ENCODE peak calls at places on chromosome 22, in five cellular contexts. K is stomach, M is PC-9, N is fibroblast of mammary gland, J is PC-3. E is an unnamed sample.

GRCh38 chr22:50699754-50700386 is 27.2 kb downstream of the SHANK3 start:
- DNase-seq in K (no peak), M (no peak), N (no peak), J (no peak), E (no peak)

GRCh38 chr22:24969588-24970301 is 17.2 kb downstream of the KIAA1671 start:
- DNase-seq in K (no peak), M (peak), N (no peak), J (peak), E (peak)

GRCh38 chr22:48423481-48423901 is 1404.2 kb downstream of the BRD1 start:
- DNase-seq in K (no peak), M (no peak), N (no peak), J (no peak), E (peak)

GRCh38 chr22:21569459-21570161 is 2.1 kb downstream of the UBE2L3 start:
- DNase-seq in K (no peak), M (no peak), N (no peak), J (no peak), E (no peak)

GRCh38 chr22:36086170-36086490 is 57.5 kb upstream of the RBFOX2 start:
- DNase-seq in K (no peak), M (peak), N (no peak), J (peak), E (no peak)

GRCh38 chr22:26564672-26565071 is 25.3 kb downstream of the TPST2 start:
- DNase-seq in K (no peak), M (no peak), N (no peak), J (no peak), E (no peak)

GRCh38 chr22:17358394-17358793 is 10.9 kb upstream of the CECR2 start:
- DNase-seq in K (no peak), M (no peak), N (no peak), J (no peak), E (no peak)

GRCh38 chr22:50189849-50190181 is 4.1 kb downstream of the TRABD start:
- DNase-seq in K (no peak), M (no peak), N (peak), J (peak), E (peak)

GRCh38 chr22:48415535-48415934 is 1412.1 kb downstream of the BRD1 start:
- DNase-seq in K (no peak), M (no peak), N (no peak), J (no peak), E (no peak)

GRCh38 chr22:26169312-26170111 is at the start of gene SEZ6L:
- DNase-seq in K (no peak), M (no peak), N (no peak), J (no peak), E (no peak)

GRCh38 chr22:41672780-41673509 is 15.7 kb downstream of the SNU13 start:
- DNase-seq in K (no peak), M (peak), N (no peak), J (peak), E (peak)

GRCh38 chr22:48663297-48663696 is 1164.4 kb downstream of the BRD1 start:
- DNase-seq in K (no peak), M (no peak), N (peak), J (peak), E (no peak)

GRCh38 chr22:20390394-20390907 is 3.5 kb upstream of the ZNF74 start:
- DNase-seq in K (no peak), M (no peak), N (no peak), J (no peak), E (no peak)

GRCh38 chr22:17902960-17903359 is 121.4 kb downstream of the MICAL3 start:
- DNase-seq in K (no peak), M (no peak), N (no peak), J (no peak), E (no peak)

GRCh38 chr22:27982630-27983180 is 63.6 kb upstream of the PITPNB start:
- DNase-seq in K (peak), M (no peak), N (no peak), J (no peak), E (no peak)

GRCh38 chr22:42920101-42920820 is 63.2 kb upstream of the ARFGAP3 start:
- DNase-seq in K (no peak), M (peak), N (no peak), J (no peak), E (peak)

GRCh38 chr22:43883012-43883661 is 8.7 kb downstream of the PNPLA5 start:
- DNase-seq in K (peak), M (peak), N (peak), J (peak), E (peak)

GRCh38 chr22:38432264-38432663 is 22.7 kb downstream of the KCNJ4 start:
- DNase-seq in K (no peak), M (no peak), N (no peak), J (no peak), E (peak)

GRCh38 chr22:20807315-20807752 is 33.4 kb downstream of the SERPIND1 start:
- DNase-seq in K (no peak), M (peak), N (peak), J (peak), E (peak)

GRCh38 chr22:38996105-38996504 is 14.0 kb downstream of the APOBEC3B start:
- DNase-seq in K (no peak), M (no peak), N (no peak), J (no peak), E (no peak)

GRCh38 chr22:35986085-35986484 is 42.5 kb downstream of the RBFOX2 start:
- DNase-seq in K (no peak), M (no peak), N (peak), J (no peak), E (peak)

GRCh38 chr22:38700271-38700788 is 413 bp downstream of the JOSD1 start:
- DNase-seq in K (peak), M (peak), N (peak), J (peak), E (peak)

GRCh38 chr22:29581799-29582198 is 886 bp upstream of the NIPSNAP1 start:
- DNase-seq in K (peak), M (peak), N (no peak), J (peak), E (no peak)

GRCh38 chr22:45318168-45318557 is 8.4 kb downstream of the FAM118A start:
- DNase-seq in K (peak), M (no peak), N (peak), J (no peak), E (peak)

GRCh38 chr22:50262973-50263617 is 1.6 kb upstream of the MAPK12 start:
- DNase-seq in K (no peak), M (no peak), N (no peak), J (no peak), E (no peak)

GRCh38 chr22:48432721-48433518 is 1394.8 kb downstream of the BRD1 start:
- DNase-seq in K (no peak), M (no peak), N (no peak), J (no peak), E (peak)

DNA sequence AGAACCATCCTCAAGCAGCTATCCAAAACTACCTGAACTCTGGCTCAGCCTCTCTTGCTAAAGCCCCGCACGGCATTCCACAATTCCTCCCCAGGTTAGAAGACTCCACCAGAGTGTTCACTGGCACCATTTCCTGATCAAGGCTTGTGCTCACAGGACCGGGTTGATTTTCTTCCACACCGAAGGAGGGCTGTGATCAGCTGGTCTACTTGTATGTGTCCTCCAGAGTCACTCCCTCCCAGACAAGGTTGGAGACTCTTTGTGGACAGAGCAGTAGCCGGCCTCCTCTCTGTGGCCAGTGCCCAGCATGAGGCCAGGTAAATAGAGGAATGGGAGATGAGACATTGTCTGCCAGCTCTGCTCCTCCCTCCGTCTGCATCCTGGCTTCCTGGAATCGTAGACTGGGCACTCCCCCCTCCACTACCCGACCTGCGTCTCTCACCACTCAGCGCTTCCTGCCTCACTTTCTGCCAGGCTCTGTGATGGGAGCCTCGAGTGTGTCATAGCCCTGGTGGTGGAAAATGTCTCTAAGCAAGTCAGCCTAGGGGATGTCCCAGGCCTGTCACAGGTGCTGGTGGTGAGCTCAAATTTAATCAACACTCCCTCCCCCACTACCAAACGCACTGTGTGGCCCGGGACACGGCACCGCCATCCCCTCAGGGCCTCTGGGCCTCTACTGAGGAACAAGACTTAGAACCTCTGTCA is 12.5 kb upstream of the TMPRSS6 start:
- DNase-seq in K (peak), M (peak), N (peak), J (peak), E (peak)
- TF ChIP-seq CTCF in K (no peak), M (no peak), N (no peak), J (no peak), E (no peak)

DNA sequence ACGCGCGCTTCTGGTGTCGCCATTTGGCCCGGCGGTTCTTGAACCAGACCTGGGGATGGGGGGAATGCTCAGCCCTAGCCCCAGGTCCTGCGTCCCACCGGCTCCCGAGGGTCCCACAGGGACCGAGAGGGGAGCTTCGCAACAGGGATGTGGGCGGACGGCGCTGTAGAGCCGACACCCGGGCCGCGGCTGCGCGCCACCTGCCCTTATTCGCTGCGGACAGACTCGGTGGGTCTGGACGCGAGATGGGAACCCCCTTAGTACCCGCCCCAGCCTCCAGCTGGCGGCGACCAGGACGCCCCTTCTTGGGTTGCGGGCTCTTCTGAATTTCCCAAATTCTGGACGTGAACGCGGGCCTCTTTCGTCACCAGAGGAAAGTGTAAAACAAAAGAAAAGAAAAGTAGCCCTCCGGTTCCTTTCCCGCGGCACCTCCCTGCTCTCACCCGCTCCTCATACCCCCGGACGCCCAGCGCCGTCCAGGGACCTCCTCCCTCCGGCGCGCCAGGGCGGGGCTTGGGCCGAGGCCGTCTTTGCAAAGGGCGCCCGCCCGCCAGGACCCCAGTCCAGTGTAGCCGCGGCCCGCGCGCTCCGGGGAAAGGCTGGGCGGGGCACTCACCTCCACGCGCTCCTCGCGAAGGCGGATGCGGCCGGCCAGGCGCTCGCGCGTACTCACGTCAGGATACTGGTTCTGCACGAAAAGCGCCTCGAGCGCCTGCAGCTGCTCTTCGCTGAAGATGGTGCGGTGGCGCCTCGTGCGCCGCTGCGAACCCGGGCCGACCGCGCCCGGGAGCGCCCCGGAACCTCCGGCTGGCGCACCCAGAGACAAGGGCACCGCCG is 827 bp downstream of the GSC2 start:
- DNase-seq in K (no peak), M (no peak), N (peak), J (no peak), E (no peak)
- H3K4me3 ChIP-seq in K (peak), M (no peak), N (no peak), J (no peak), E (no peak)

DNA sequence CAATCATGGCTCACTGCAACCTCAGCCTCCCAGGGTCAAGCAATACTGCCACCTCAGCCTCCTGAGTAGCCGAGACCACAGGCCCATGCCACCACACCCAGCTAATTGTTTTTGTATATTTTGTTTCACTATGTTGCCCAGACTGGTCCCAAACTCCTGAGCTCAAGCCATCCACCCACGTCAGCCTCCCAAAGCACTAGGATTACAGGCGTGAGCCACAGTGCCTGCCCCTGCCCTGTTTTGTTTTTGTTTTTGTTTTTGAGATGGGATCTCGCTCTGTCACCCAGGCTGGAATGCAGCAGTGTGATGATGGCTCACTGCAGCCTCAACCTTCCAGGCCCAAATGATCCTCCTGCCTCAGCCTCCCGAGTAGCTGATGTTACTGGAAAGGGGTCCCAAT is 53.5 kb downstream of the TUG1 start:
- DNase-seq in K (no peak), M (no peak), N (no peak), J (no peak), E (no peak)
- TF ChIP-seq CTCF in K (no peak), M (no peak), N (no peak), J (no peak), E (no peak)

DNA sequence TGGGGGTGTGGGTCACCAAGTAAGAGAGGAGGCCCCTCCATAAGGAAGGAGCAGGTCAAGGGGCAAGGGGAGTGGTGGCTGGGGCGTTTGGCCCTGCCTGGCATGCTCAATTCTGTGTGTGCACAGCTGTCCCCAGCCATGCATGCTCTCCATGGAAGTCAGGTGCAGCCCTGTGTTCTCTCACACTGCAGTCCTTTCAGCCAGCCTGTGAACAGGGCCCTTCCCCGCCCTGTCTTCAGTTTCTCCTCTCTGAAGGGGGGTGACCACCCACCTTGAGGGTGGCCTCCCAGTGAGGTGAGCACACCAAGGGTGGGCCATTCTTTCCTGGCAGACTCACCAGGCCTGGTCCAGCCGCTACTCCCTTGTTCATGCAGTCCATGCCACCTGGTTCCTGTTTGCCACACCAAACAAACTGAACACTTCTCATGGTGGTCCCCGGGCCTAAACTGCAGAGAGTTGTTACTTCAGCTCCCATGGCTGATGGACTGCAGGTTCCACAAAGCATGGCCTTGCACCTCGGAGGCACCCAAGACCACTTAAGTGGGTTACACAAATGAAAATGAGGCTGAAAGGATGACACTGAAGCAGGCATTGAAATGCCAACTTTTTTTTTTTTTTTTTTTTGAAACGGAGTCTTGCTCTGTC is 1.7 kb upstream of the CHCHD10 start:
- DNase-seq in K (no peak), M (no peak), N (no peak), J (no peak), E (no peak)
- H3K4me3 ChIP-seq in K (no peak), M (no peak), N (no peak), J (no peak), E (no peak)

GRCh38 chr22:46665151-46665695 is 45.0 kb downstream of the GRAMD4 start:
- DNase-seq in K (no peak), M (no peak), N (no peak), J (no peak), E (no peak)

GRCh38 chr22:46668116-46668515 is 47.9 kb downstream of the GRAMD4 start:
- DNase-seq in K (peak), M (no peak), N (no peak), J (no peak), E (no peak)

GRCh38 chr22:46667245-46667623 is 47.0 kb downstream of the GRAMD4 start:
- DNase-seq in K (no peak), M (no peak), N (no peak), J (no peak), E (no peak)

GRCh38 chr22:46665751-46666280 is 45.6 kb downstream of the GRAMD4 start:
- DNase-seq in K (no peak), M (no peak), N (no peak), J (no peak), E (no peak)

GRCh38 chr22:46666577-46667244 is 46.5 kb downstream of the GRAMD4 start:
- DNase-seq in K (no peak), M (no peak), N (no peak), J (no peak), E (no peak)
- TF ChIP-seq CTCF in K (no peak), M (no peak), N (no peak), J (no peak), E (no peak)